ENCODE peak calls at places on chromosome 10, in seven cellular contexts. U is left ventricle myocardium inferior; M is CD8-positive, alpha-beta memory T cell; I is AG04450; O is GM23248; L is cardiac muscle cell; G is astrocyte. R is an unnamed sample. For H3K9me3, the result is how much of the 10 kb centered on the place peaks cover.

GRCh38 chr10:133195096-133195495 is 34.9 kb upstream of the UTF1 start:
- DNase-seq in O (no peak), M (no peak), U (no peak), I (no peak), L (no peak), G (no peak), R (no peak)

GRCh38 chr10:60890811-60891210 is 53.2 kb downstream of the RHOBTB1 start:
- DNase-seq in G (no peak), O (no peak), I (no peak), M (no peak), L (no peak), U (no peak), R (no peak)

GRCh38 chr10:22931948-22932347 is 4.1 kb downstream of the ARMC3 start:
- DNase-seq in U (no peak), O (peak), I (no peak), M (no peak), L (peak), G (peak), R (no peak)

GRCh38 chr10:90871279-90871760 is 454 bp upstream of the RPP30 start:
- DNase-seq in G (peak), U (no peak), L (peak), I (peak), O (peak), M (no peak), R (no peak)

GRCh38 chr10:113982745-113983144 is 60.9 kb upstream of the ADRB1 start:
- DNase-seq in G (no peak), I (no peak), M (no peak), U (no peak), O (no peak), L (no peak), R (no peak)

GRCh38 chr10:77887631-77888355 is 38.8 kb downstream of the DLG5 start:
- DNase-seq in I (no peak), G (no peak), U (no peak), M (no peak), L (peak), O (peak), R (no peak)

GRCh38 chr10:28717659-28718201 is 40.4 kb downstream of the BAMBI start:
- DNase-seq in I (no peak), O (no peak), M (no peak), G (no peak), U (no peak), L (no peak), R (no peak)

GRCh38 chr10:70656489-70656888 is 15.8 kb upstream of the ADAMTS14 start:
- DNase-seq in L (peak), G (peak), I (peak), U (no peak), O (peak), M (no peak), R (no peak)

GRCh38 chr10:3972460-3973366 is 187.7 kb upstream of the KLF6 start:
- DNase-seq in I (no peak), O (peak), M (no peak), U (no peak), L (no peak), G (no peak), R (no peak)

GRCh38 chr10:57992321-57993077 is 275.2 kb downstream of the IPMK start:
- DNase-seq in O (no peak), G (peak), U (no peak), M (no peak), I (no peak), L (no peak), R (no peak)

GRCh38 chr10:102927311-102928010 is 9.4 kb downstream of the CNNM2 start:
- DNase-seq in M (no peak), I (no peak), G (no peak), O (no peak), U (no peak), L (no peak), R (no peak)

GRCh38 chr10:33258951-33259350 is 75.5 kb downstream of the NRP1 start:
- DNase-seq in M (no peak), I (no peak), L (peak), G (peak), O (peak), U (no peak), R (no peak)

GRCh38 chr10:84216834-84217233 is 8.5 kb downstream of the LRIT2 start:
- DNase-seq in L (no peak), I (no peak), G (no peak), U (no peak), O (no peak), M (no peak), R (no peak)

GRCh38 chr10:124619195-124619594 is 125.0 kb downstream of the FAM53B start:
- DNase-seq in U (no peak), O (no peak), G (peak), L (no peak), M (peak), I (no peak), R (no peak)

GRCh38 chr10:86958831-86959736 is 685 bp downstream of the SNCG start:
- DNase-seq in L (peak), U (peak), O (peak), I (no peak), M (no peak), G (peak), R (no peak)

GRCh38 chr10:89845541-89846275 is 144.3 kb downstream of the KIF20B start:
- DNase-seq in O (peak), M (no peak), L (peak), U (no peak), G (peak), I (no peak), R (no peak)

GRCh38 chr10:84525120-84525806 is 196.9 kb downstream of the CCSER2 start:
- DNase-seq in O (no peak), G (peak), L (no peak), I (no peak), U (no peak), M (no peak), R (no peak)

GRCh38 chr10:68247931-68248330 is 16.0 kb upstream of the ATOH7 start:
- DNase-seq in G (no peak), M (no peak), U (no peak), O (no peak), I (no peak), L (no peak), R (no peak)

GRCh38 chr10:9863559-9864121 is 1154.0 kb upstream of the CELF2 start:
- DNase-seq in U (no peak), G (no peak), I (no peak), M (no peak), L (no peak), O (no peak), R (no peak)

GRCh38 chr10:9869185-9869584 is 1148.5 kb upstream of the CELF2 start:
- DNase-seq in M (no peak), U (no peak), G (no peak), I (no peak), L (peak), O (no peak), R (no peak)

GRCh38 chr10:9869777-9870176 is 1147.9 kb upstream of the CELF2 start:
- DNase-seq in G (no peak), L (no peak), O (no peak), U (no peak), M (no peak), I (no peak), R (no peak)

DNA sequence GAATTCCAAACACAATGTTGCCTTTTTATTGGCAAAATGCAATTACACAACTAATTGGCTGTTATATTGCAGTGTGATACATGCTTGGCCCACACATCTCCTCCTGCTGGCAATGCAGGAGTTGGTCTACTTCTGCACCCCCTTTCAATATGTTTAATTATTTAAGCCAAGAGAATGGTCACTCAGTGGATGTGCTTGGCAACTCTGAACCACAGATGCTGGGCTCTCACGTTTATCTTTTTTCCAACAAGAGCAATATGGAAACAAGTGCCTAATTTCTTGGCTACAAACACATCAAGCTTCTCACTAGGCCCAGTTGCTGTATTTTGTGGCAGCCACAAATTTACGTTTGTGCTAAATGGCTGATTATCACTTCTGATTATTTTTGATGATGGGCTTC is 1149.2 kb upstream of the CELF2 start:
- DNase-seq in M (no peak), O (no peak), I (no peak), L (no peak), U (no peak), G (no peak), R (no peak)
- H3K9me3 ChIP-seq in M (under half), O (under half), I (under half), L (under half), U (under half), G (under half), R (under half)

GRCh38 chr10:18576586-18576985 is 74.8 kb downstream of the NSUN6 start:
- DNase-seq in I (no peak), G (no peak), M (no peak), U (no peak), L (no peak), O (no peak), R (no peak)
- H3K9me3 ChIP-seq in I (under half), G (under half), M (under half), U (under half), L (under half), O (under half), R (under half)

DNA sequence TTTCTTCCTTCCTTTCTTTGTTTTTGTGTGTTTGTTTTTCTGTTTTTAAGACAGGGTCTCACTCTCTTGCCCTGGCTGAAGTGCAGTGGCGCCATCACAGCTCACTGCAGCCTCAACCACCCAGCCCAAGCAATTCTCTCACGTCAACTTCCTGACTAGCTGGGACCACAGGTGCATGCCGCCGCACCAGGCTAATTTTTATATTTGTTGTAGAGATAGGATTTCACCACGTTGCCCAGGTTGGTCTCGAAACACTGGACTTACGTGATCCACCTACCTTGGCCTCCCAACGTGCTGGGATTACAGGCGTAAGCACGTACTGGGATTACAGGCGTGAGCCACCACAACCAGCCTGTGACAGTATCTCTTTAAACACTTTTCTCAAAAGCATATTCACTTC is 120.7 kb downstream of the DKK1 start:
- DNase-seq in G (no peak), U (no peak), I (no peak), L (no peak), O (no peak), M (no peak), R (no peak)
- H3K9me3 ChIP-seq in G (under half), U (under half), I (under half), L (under half), O (under half), M (under half), R (under half)

GRCh38 chr10:106370751-106371150 is 793.8 kb downstream of the SORCS1 start:
- DNase-seq in M (no peak), O (no peak), L (no peak), U (no peak), I (no peak), G (no peak), R (no peak)
- H3K9me3 ChIP-seq in M (under half), O (under half), L (under half), U (under half), I (under half), G (under half), R (under half)

GRCh38 chr10:120987359-120987758 is 136.2 kb downstream of the WDR11 start:
- DNase-seq in L (no peak), G (no peak), I (no peak), O (no peak), M (no peak), U (no peak), R (no peak)

GRCh38 chr10:120989996-120990395 is 138.8 kb downstream of the WDR11 start:
- DNase-seq in U (no peak), L (no peak), G (no peak), I (no peak), O (no peak), M (no peak), R (no peak)

GRCh38 chr10:120990831-120991230 is 139.7 kb downstream of the WDR11 start:
- DNase-seq in U (no peak), O (no peak), I (no peak), M (no peak), G (no peak), L (no peak), R (no peak)

GRCh38 chr10:120988751-120989150 is 137.6 kb downstream of the WDR11 start:
- DNase-seq in U (no peak), L (no peak), G (no peak), M (no peak), I (no peak), O (no peak), R (no peak)

DNA sequence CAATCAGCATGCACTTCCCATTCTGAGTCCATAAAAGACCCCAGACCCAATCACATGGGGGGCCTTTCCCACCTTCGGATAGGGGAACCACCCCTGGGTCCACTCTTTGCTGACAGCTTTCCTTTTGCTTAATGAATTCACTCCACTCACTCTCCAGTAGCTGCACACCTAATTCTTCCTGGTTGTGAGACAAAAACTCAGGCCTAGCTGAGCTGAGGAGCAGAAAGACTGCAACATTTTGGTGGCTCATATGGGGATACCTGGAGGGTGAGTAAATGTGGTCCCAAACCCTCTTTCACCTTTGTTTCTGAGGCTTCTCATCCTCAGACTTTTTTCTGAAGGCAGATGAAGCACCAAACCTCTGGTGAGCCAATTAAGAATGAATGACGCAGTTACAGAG is 138.1 kb downstream of the WDR11 start:
- DNase-seq in U (no peak), G (no peak), M (no peak), O (no peak), I (no peak), L (no peak), R (no peak)
- H3K9me3 ChIP-seq in U (half or more), G (under half), M (under half), O (under half), I (under half), L (under half), R (under half)

DNA sequence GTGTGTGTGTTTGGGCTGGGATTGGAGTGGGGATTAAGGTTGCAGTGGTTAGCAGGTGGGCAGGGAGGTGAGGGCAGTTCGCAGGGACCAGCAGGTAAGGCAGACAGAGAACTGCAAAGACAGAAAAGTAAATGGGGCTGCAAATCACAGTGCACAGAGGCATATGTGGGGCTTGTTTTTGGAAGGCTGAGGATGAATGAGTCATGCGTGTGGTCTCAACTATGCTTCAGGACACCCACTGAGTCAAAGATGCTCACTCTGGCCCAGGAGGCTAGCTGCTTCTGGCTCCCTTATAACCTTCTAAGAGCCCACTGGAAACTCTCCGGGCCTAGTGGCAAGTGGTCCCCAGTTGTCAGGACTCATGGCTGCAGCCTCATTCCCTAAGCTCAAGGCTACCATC is 118.2 kb downstream of the ZNF248 start:
- DNase-seq in M (no peak), O (peak), L (no peak), I (no peak), G (no peak), U (no peak), R (no peak)
- H3K9me3 ChIP-seq in M (under half), O (under half), L (under half), I (half or more), G (under half), U (under half), R (under half)

GRCh38 chr10:100803908-100804307 is 58.5 kb downstream of the PAX2 start:
- DNase-seq in O (no peak), G (no peak), M (no peak), L (no peak), I (no peak), U (no peak), R (no peak)

GRCh38 chr10:100806356-100806645 is 60.9 kb downstream of the PAX2 start:
- DNase-seq in I (no peak), M (no peak), L (no peak), U (no peak), G (no peak), O (no peak), R (no peak)

GRCh38 chr10:100803481-100803880 is 58.1 kb downstream of the PAX2 start:
- DNase-seq in L (no peak), M (no peak), U (no peak), I (no peak), O (no peak), G (no peak), R (no peak)

GRCh38 chr10:100807241-100808050 is 62.1 kb downstream of the PAX2 start:
- DNase-seq in I (no peak), M (no peak), L (no peak), O (no peak), G (no peak), U (no peak), R (no peak)

DNA sequence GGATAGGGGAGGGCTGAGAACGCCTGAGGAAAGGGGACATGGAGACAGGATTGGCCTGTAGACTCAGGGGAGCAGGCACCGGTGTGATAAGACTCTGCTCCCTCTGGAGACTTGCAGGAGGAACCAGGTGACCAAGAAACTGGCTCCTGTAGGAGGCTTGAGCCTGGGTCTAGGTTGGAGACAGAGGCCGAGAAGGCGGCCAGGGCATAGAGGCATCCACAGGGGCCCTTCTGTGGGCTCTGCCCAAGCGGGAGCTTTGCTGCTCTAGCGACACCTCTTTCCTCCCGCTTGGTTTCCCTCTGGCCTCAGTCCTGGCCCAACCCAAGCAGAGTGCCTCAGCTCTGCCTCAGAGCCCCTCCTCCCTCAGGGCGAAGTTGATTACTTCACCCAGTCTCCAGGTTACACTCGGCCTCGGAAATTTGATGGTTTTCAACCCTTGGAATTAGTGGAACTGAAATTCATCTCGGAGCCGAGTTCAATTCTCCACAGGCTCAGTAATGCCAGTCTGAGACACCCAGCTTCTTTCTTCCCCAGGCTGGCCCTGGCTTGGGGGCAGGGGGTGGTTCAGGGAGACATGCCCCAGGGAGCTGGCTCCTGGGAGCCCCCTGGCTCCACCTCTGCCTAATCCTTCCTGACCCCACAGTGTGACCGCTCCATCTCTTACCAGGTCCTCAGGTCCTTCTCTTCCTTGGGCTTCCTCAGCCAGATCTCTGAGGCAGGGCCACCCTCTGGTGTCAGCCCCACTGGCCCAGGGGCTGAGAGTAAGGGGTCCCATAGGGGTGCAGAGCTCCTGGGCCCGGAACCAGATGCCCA is 60.4 kb downstream of the PAX2 start:
- DNase-seq in I (no peak), G (no peak), L (no peak), M (no peak), O (no peak), U (no peak), R (no peak)
- H3K9me3 ChIP-seq in I (under half), G (under half), L (under half), M (under half), O (under half), U (under half), R (under half)

GRCh38 chr10:18561861-18562551 is 89.4 kb downstream of the NSUN6 start:
- DNase-seq in M (no peak), O (no peak), L (no peak), U (no peak), G (no peak), I (no peak), R (no peak)

GRCh38 chr10:18566177-18566576 is 85.2 kb downstream of the NSUN6 start:
- DNase-seq in O (no peak), I (no peak), G (no peak), M (no peak), L (no peak), U (no peak), R (no peak)

GRCh38 chr10:18567343-18567856 is 84.0 kb downstream of the NSUN6 start:
- DNase-seq in L (no peak), U (no peak), G (no peak), I (no peak), O (no peak), M (no peak), R (no peak)

GRCh38 chr10:18563003-18563726 is 88.2 kb downstream of the NSUN6 start:
- DNase-seq in M (no peak), O (no peak), I (no peak), G (no peak), U (no peak), L (no peak), R (no peak)

DNA sequence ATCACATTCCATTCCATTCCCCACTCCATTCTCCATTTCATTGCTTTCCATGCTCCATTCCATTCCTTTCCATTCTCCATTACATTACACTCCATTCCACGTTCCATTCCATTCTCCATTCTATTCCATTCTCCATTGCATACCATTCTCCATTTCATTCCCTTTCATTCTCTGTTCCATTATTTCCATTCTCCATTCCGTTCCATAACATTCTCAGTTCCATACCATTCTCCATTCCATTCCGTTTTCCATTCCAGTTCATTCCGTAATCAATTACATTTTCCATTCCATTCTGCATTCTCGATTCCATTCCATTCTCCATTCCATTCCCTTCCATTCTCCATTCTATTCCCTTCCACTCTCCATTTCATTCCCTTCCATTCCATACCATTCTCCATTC is 86.4 kb downstream of the NSUN6 start:
- DNase-seq in U (no peak), M (no peak), O (no peak), I (no peak), G (no peak), L (no peak), R (no peak)
- H3K9me3 ChIP-seq in U (half or more), M (under half), O (under half), I (under half), G (under half), L (under half), R (under half)

GRCh38 chr10:75234683-75235374 is 928 bp downstream of the COMTD1 start:
- DNase-seq in O (peak), M (no peak), L (no peak), G (no peak), U (no peak), I (no peak), R (no peak)
- H3K9me3 ChIP-seq in O (under half), M (under half), L (under half), G (under half), U (under half), I (under half), R (under half)